ENCODE peak calls at places on chromosome 12, in ten cellular contexts. Z is heart right ventricle, Y is GM13977, X is astrocyte of the spinal cord, K is natural killer cell, I is AG09319, N is OCI-LY7, A is cardiac muscle cell, G is stomach, W is vagina. D is an unnamed sample.
A peak's percentile ranks its signal among the peaks of the same experiment; 100 is the strongest.

GRCh38 chr12:96383371-96383770 is 16.9 kb downstream of the CDK17 start:
- DNase-seq in Z (no peak), Y (no peak), X (no peak), K (no peak), I (no peak), N (no peak), A (no peak), G (no peak), W (no peak), D (no peak)

GRCh38 chr12:104549820-104550480 is 93.2 kb downstream of the CHST11 start:
- DNase-seq in Z (no peak), Y (no peak), X (no peak), K (no peak), I (no peak), N (peak; percentile 12), A (no peak), G (no peak), W (no peak), D (no peak)

GRCh38 chr12:26492406-26492805 is 297.0 kb downstream of the SSPN start:
- DNase-seq in Z (no peak), Y (no peak), X (no peak), K (no peak), I (no peak), N (no peak), A (no peak), G (no peak), W (no peak), D (no peak)

GRCh38 chr12:2751686-2752085 is 43.1 kb upstream of the FKBP4 start:
- DNase-seq in Z (no peak), Y (no peak), X (no peak), K (no peak), I (no peak), N (no peak), A (no peak), G (no peak), W (no peak), D (no peak)

GRCh38 chr12:120849765-120850164 is 54.4 kb downstream of the SPPL3 start:
- DNase-seq in Z (peak; percentile 17), Y (no peak), X (peak; percentile 53), K (no peak), I (no peak), N (no peak), A (no peak), G (no peak), W (no peak), D (no peak)

GRCh38 chr12:55036326-55036725 is 16.6 kb downstream of the NEUROD4 start:
- DNase-seq in Z (no peak), Y (no peak), X (no peak), K (no peak), I (no peak), N (peak; percentile 24), A (no peak), G (no peak), W (no peak), D (no peak)

GRCh38 chr12:120496353-120497340 is 734 bp downstream of the DYNLL1 start:
- DNase-seq in Z (peak; percentile 74), Y (peak; percentile 71), X (peak; percentile 51), K (peak; percentile 51), I (no peak), N (peak; percentile 76), A (peak; percentile 66), G (peak; percentile 59), W (no peak), D (peak; percentile 67)

GRCh38 chr12:4379410-4379809 is at the start of gene FGF23:
- DNase-seq in Z (peak; percentile 31), Y (no peak), X (peak; percentile 33), K (no peak), I (no peak), N (no peak), A (peak; percentile 43), G (no peak), W (no peak), D (no peak)

GRCh38 chr12:72472350-72472749 is 200.2 kb downstream of the TRHDE start:
- DNase-seq in Z (no peak), Y (no peak), X (no peak), K (no peak), I (no peak), N (peak; percentile 17), A (no peak), G (no peak), W (no peak), D (no peak)

GRCh38 chr12:5963515-5963914 is 18.5 kb upstream of the ANO2 start:
- DNase-seq in Z (no peak), Y (no peak), X (no peak), K (no peak), I (no peak), N (no peak), A (no peak), G (no peak), W (peak; percentile 31), D (no peak)

GRCh38 chr12:108642269-108642870 is 8.7 kb upstream of the SELPLG start:
- DNase-seq in Z (no peak), Y (no peak), X (no peak), K (no peak), I (no peak), N (peak; percentile 93), A (no peak), G (no peak), W (no peak), D (no peak)

GRCh38 chr12:51216652-51217051 is 1.2 kb downstream of the POU6F1 start:
- DNase-seq in Z (no peak), Y (no peak), X (no peak), K (no peak), I (no peak), N (no peak), A (no peak), G (no peak), W (no peak), D (no peak)

GRCh38 chr12:98744692-98745091 is 99.6 kb downstream of the APAF1 start:
- DNase-seq in Z (no peak), Y (no peak), X (no peak), K (no peak), I (no peak), N (no peak), A (peak; percentile 38), G (no peak), W (no peak), D (no peak)

GRCh38 chr12:88299567-88300101 is 157.5 kb downstream of the TMTC3 start:
- DNase-seq in Z (no peak), Y (peak; percentile 51), X (peak; percentile 96), K (no peak), I (peak; percentile 90), N (no peak), A (peak; percentile 93), G (no peak), W (no peak), D (no peak)

GRCh38 chr12:25725874-25726273 is 172.8 kb upstream of the LMNTD1 start:
- DNase-seq in Z (no peak), Y (no peak), X (peak; percentile 16), K (no peak), I (no peak), N (no peak), A (peak; percentile 86), G (no peak), W (no peak), D (no peak)

GRCh38 chr12:46131729-46132128 is 137.1 kb downstream of the SLC38A1 start:
- DNase-seq in Z (no peak), Y (no peak), X (no peak), K (no peak), I (no peak), N (peak; percentile 37), A (no peak), G (no peak), W (no peak), D (no peak)

GRCh38 chr12:101038289-101038871 is 171.7 kb downstream of the SLC5A8 start:
- DNase-seq in Z (no peak), Y (peak; percentile 11), X (no peak), K (no peak), I (no peak), N (no peak), A (peak; percentile 53), G (no peak), W (no peak), D (no peak)

GRCh38 chr12:30965613-30965985 is 39.1 kb downstream of the TSPAN11 start:
- DNase-seq in Z (no peak), Y (no peak), X (no peak), K (no peak), I (no peak), N (no peak), A (no peak), G (peak; percentile 40), W (no peak), D (no peak)
- TF ChIP-seq CTCF in Z (no peak), Y (no peak), X (peak; percentile 23), K (no peak), I (no peak), N (peak; percentile 15), A (peak; percentile 16), G (peak; percentile 17), W (no peak), D (no peak)

DNA sequence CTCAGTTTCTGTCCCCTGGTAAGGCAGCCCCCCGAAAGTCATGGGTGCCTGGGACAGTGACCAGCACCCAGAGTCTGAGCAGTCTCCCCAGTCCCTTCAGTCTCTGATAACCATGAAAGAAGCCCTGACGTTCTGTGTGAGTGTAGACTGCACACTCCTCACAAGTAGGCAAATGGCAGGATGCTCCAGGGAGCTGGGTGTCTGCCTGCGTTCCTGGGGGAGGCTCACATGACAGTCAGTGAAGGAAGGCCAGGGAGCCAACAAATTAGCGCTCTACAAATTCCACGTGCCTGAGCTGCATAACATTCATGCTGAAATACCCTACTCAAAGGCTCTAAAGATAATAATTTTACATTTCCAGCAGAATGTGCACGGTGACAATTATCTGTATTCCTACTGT is 56.3 kb downstream of the ASCL1 start:
- DNase-seq in Z (no peak), Y (no peak), X (no peak), K (no peak), I (no peak), N (no peak), A (no peak), G (no peak), W (no peak), D (no peak)
- TF ChIP-seq CTCF in Z (no peak), Y (no peak), X (no peak), K (no peak), I (no peak), N (no peak), A (no peak), G (no peak), W (no peak), D (no peak)

DNA sequence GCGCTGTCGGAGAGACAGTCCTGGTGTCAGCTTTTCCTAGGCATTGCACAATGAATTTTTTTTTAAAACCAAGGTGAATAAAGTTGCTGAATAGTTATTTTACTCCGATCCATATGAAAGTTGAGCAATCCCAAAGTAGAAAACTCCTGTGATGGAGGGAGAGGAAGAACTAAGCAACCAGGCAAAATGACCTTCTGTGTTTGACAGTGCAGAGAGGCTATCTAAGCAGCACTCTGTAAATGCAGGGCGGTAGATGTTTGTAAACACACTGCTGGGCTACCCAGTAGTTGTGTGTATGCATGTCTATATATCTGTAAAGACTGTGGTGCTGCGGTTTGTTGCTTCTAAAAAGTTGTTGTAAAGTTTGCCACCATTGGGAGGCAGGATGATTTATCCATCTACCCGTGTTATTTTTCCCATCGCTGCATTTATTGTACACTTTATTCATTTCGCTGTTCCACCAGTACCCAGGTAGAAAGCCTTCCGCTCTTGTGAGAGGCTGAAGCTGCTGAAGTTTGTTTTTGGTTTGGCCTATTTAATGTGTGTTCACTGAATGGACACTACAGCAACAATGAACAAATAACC is 1.3 kb downstream of the ETV6 start:
- DNase-seq in Z (no peak), Y (peak; percentile 35), X (peak; percentile 55), K (no peak), I (no peak), N (peak; percentile 57), A (peak; percentile 45), G (no peak), W (no peak), D (no peak)
- TF ChIP-seq CTCF in Z (peak; percentile 15), Y (no peak), X (no peak), K (no peak), I (no peak), N (peak; percentile 3), A (no peak), G (no peak), W (no peak), D (no peak)

GRCh38 chr12:122064034-122064777 is 14.3 kb upstream of the MLXIP start:
- DNase-seq in Z (peak; percentile 91), Y (peak; percentile 69), X (peak; percentile 92), K (no peak), I (peak; percentile 65), N (peak; percentile 85), A (peak; percentile 99), G (peak; percentile 64), W (no peak), D (peak; percentile 85)
- TF ChIP-seq CTCF in Z (peak; percentile 53), Y (no peak), X (peak; percentile 54), K (no peak), I (peak; percentile 26), N (peak; percentile 77), A (peak; percentile 71), G (no peak), W (no peak), D (no peak)

D was measured in tibial artery.